ENCODE peak calls at places on chromosome X, in seven cellular contexts. G is GM20000, X is H1, K is HFFc6, N is A549, S is tibial artery, F is WTC11. U is an unnamed sample.

GRCh38 chrX:1106478-1107210 is 105.8 kb downstream of the CRLF2 start:
- DNase-seq in G (no peak), X (no peak), K (no peak), N (no peak), S (peak), F (no peak), U (no peak)

GRCh38 chrX:97844943-97845342 is 961.2 kb downstream of the RPA4 start:
- DNase-seq in G (no peak), X (no peak), K (no peak), N (no peak), S (no peak), F (no peak), U (peak)

GRCh38 chrX:68710870-68711576 is 63.6 kb downstream of the STARD8 start:
- DNase-seq in G (peak), X (peak), K (peak), N (peak), S (no peak), F (peak), U (peak)

GRCh38 chrX:41922125-41922521 is 1.2 kb downstream of the CASK start:
- DNase-seq in G (peak), X (no peak), K (peak), N (no peak), S (no peak), F (no peak), U (peak)

GRCh38 chrX:95907081-95907480 is 777.6 kb upstream of the DIAPH2 start:
- DNase-seq in G (no peak), X (no peak), K (no peak), N (no peak), S (no peak), F (no peak), U (no peak)

GRCh38 chrX:88881536-88881935 is 134.5 kb downstream of the CPXCR1 start:
- DNase-seq in G (no peak), X (no peak), K (no peak), N (no peak), S (no peak), F (no peak), U (no peak)

GRCh38 chrX:115940348-115940747 is 230.2 kb upstream of the AGTR2 start:
- DNase-seq in G (no peak), X (no peak), K (no peak), N (no peak), S (no peak), F (no peak), U (no peak)

GRCh38 chrX:69808375-69808774 is 192.5 kb downstream of the EDA start:
- DNase-seq in G (no peak), X (no peak), K (no peak), N (no peak), S (no peak), F (no peak), U (no peak)

GRCh38 chrX:134948333-134949241 is 42.2 kb upstream of the SMIM10 start:
- DNase-seq in G (no peak), X (no peak), K (peak), N (peak), S (no peak), F (no peak), U (no peak)

GRCh38 chrX:154541896-154542722 is 4.5 kb downstream of the G6PD start:
- DNase-seq in G (no peak), X (no peak), K (peak), N (peak), S (peak), F (no peak), U (no peak)

GRCh38 chrX:119763175-119763574 is 4.8 kb downstream of the SOWAHD start:
- DNase-seq in G (no peak), X (no peak), K (peak), N (no peak), S (no peak), F (peak), U (no peak)

GRCh38 chrX:32966956-32967355 is 244.4 kb downstream of the DMD start:
- DNase-seq in G (no peak), X (no peak), K (no peak), N (no peak), S (no peak), F (no peak), U (no peak)

GRCh38 chrX:110741213-110741796 is 54.3 kb downstream of the CHRDL1 start:
- DNase-seq in G (no peak), X (no peak), K (peak), N (no peak), S (no peak), F (no peak), U (no peak)

DNA sequence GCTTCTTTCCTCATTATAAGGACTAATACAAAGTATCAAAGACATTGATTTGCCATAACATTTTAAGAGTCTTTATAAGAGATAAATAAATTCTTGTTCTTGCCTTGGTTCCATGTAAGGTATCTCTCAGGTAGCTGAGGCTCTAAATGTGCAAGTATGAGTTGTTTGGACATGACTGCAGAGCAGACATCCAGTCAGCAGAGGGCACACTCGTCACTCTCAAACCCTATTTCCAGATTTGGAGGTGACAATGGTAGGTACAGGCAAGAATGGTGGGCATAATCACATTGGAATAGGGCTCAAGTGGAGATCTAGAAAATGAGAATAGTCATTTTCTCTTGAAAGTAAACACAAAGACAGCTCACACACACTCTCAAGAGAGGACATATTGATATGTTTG is 133.3 kb upstream of the ZIC3 start:
- DNase-seq in G (peak), X (peak), K (no peak), N (no peak), S (no peak), F (peak), U (no peak)
- TF ChIP-seq CTCF in G (peak), X (peak), K (peak), N (no peak), S (no peak), F (peak), U (peak)

GRCh38 chrX:6574762-6575161 is 39.8 kb upstream of the VCX3A start:
- DNase-seq in G (no peak), X (peak), K (no peak), N (no peak), S (no peak), F (peak), U (no peak)
- TF ChIP-seq CTCF in G (no peak), X (peak), K (no peak), N (no peak), S (no peak), F (no peak), U (no peak)

GRCh38 chrX:48480583-48480982 is 4.6 kb downstream of the FTSJ1 start:
- DNase-seq in G (no peak), X (no peak), K (no peak), N (no peak), S (no peak), F (no peak), U (no peak)

GRCh38 chrX:48477960-48478755 is 2.2 kb downstream of the FTSJ1 start:
- DNase-seq in G (no peak), X (no peak), K (no peak), N (no peak), S (no peak), F (no peak), U (no peak)

GRCh38 chrX:48478806-48479205 is 2.8 kb downstream of the FTSJ1 start:
- DNase-seq in G (no peak), X (no peak), K (no peak), N (no peak), S (no peak), F (no peak), U (no peak)

GRCh38 chrX:48480142-48480541 is 4.1 kb downstream of the FTSJ1 start:
- DNase-seq in G (no peak), X (no peak), K (no peak), N (no peak), S (no peak), F (no peak), U (no peak)

DNA sequence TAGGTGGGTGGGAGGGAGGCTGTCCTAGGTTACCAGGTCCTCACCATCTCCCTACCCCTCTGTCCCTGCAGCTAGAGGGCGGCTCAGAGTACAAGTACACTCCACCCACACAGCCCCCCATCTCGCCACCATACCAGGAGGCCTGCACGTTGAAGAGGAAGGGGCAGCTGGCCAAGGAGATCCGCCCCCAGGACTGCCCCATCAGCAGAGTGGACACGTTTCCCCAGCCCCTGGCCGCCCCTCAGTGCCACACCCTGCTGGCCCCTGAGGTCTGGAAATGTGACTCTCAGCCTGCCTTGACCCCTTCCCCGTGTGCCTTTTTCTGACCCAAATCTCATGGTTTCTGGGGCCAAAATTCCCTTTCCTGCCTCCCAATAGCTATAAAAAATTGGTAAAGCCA is 6.5 kb downstream of the FTSJ1 start:
- DNase-seq in G (no peak), X (no peak), K (no peak), N (no peak), S (no peak), F (no peak), U (no peak)
- TF ChIP-seq CTCF in G (no peak), X (no peak), K (no peak), N (no peak), S (no peak), F (no peak), U (no peak)

DNA sequence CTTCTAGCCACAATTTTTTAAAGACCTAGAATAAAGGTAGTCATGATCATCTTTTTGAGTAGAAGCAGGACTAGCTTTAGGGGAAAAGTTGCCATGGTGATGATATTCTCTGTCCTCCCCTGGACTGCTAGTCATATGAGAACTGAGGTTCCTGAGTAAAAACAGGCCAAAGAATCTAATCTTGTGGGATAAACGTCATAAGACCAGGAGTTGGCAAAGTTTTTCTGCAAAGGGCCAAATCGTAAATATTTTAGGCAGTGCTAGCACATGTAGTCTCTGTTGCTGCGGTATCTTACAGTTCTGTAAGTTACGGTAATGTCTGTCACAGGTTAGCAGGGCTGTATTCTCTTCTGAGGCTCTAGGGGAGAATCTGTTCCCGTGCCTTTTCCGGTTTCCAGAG is 3.4 kb downstream of the PRPS2 start:
- DNase-seq in G (no peak), X (no peak), K (no peak), N (no peak), S (no peak), F (no peak), U (no peak)
- TF ChIP-seq CTCF in G (no peak), X (no peak), K (no peak), N (no peak), S (no peak), F (no peak), U (no peak)

DNA sequence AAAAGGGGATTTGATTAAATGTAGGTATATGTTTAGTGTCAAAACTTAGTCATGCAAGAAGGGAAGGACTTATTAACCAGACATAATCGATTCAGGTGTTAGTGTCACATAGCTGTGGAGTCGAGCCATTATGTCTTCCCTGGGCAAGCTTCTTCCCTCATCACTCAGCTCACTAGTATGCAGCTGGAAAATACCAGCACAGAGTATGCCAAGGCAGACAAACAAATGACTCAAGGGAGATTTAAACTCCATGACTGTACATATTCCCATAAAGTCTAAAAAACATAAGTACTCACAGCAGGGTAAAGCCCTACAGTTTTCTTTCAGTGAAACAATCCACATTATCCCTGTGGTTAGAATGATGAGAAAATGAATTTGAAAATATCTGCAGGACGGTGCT is 304.5 kb downstream of the CBLL2 start:
- DNase-seq in G (no peak), X (no peak), K (peak), N (no peak), S (no peak), F (no peak), U (no peak)
- TF ChIP-seq CTCF in G (no peak), X (no peak), K (no peak), N (no peak), S (no peak), F (no peak), U (no peak)

DNA sequence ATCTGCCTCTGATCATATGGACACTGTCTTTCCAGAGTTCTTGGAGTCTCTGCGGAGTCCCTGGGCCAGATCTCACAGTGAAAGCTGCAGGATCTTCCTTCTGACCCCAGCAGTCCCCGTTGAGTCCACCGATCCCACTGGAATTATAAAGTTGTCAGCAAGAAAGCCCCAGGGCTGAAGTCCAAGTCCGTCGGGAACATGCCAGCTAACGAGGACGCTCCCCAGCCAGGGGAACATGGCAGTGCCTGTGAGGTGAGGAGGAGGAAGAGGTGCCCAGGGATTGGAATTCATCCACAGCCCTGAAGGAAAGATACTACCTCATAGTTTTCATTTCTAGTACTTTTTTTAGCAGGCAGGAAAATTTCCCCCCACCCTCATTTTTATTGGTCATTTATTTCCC is 9.4 kb downstream of the ZNF81 start:
- DNase-seq in G (no peak), X (no peak), K (no peak), N (no peak), S (no peak), F (no peak), U (no peak)
- TF ChIP-seq CTCF in G (no peak), X (no peak), K (no peak), N (no peak), S (no peak), F (no peak), U (no peak)

GRCh38 chrX:70979136-70979762 is 48.4 kb upstream of the SLC7A3 start:
- DNase-seq in G (no peak), X (peak), K (peak), N (peak), S (no peak), F (peak), U (peak)
- TF ChIP-seq CTCF in G (no peak), X (peak), K (peak), N (peak), S (no peak), F (no peak), U (no peak)

GRCh38 chrX:121323337-121323736 is 275.9 kb downstream of the GLUD2 start:
- DNase-seq in G (no peak), X (no peak), K (no peak), N (no peak), S (no peak), F (no peak), U (no peak)

DNA sequence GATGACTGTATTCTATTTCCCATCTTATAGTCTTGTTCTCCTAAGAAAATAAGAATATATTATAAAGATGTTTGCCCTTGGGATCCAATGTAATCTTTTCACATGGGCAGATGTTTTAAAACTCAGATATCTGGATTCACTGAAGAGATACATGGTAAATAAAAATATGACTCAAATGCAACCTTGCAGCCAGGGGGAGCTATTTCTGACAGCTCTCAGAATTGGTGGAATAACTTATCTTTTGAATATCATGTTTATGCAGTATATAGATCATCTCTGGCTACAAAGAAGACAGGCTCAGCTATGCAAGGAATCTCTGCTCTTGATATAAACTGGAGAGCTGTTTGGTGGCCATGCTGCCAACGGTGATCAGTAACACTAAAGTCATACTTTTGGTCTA is 274.7 kb downstream of the GLUD2 start:
- DNase-seq in G (no peak), X (no peak), K (no peak), N (no peak), S (no peak), F (no peak), U (no peak)
- TF ChIP-seq CTCF in G (no peak), X (no peak), K (peak), N (no peak), S (no peak), F (no peak), U (no peak)

GRCh38 chrX:30504309-30504708 is 73.3 kb downstream of the TASL start:
- DNase-seq in G (peak), X (no peak), K (peak), N (no peak), S (no peak), F (no peak), U (peak)
- TF ChIP-seq CTCF in G (peak), X (peak), K (peak), N (peak), S (no peak), F (no peak), U (peak)

DNA sequence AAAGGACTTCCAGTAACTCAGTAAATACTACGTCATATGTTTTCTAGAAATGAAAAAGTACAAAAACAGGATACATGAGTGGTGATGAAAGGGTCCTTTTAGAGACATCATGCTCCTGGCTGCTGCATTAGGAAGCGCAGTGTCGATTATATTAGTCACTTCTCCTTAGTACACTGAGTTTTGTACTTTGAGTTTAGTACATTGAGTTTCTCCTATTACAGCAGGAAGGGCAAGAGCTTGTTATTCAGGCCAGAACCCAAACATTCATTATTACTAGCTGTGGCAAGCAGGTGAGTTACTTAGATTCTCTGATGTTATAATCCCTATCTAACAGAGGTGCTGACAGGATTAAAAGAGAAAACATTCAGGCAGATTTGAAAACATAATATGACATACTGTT is 21.3 kb downstream of the RPGR start:
- DNase-seq in G (no peak), X (no peak), K (no peak), N (no peak), S (no peak), F (no peak), U (no peak)
- TF ChIP-seq CTCF in G (no peak), X (no peak), K (no peak), N (no peak), S (no peak), F (no peak), U (no peak)